ENCODE peak calls at places on chromosomes 3 and 15, in four cellular contexts. W is A549, F is spleen, V is mammary epithelial cell. G is an unnamed sample. For H3K9me3, the result is how much of the 10 kb centered on the place peaks cover.

GRCh38 chr3:62167566-62168262 is 205.6 kb downstream of the FEZF2 start:
- DNase-seq in W (no peak), F (no peak), V (peak), G (no peak)

GRCh38 chr15:99098991-99099390 is 5.9 kb upstream of the SYNM start:
- DNase-seq in W (no peak), F (no peak), V (no peak), G (no peak)

GRCh38 chr3:127678611-127679533 is 6.1 kb downstream of the ABTB1 start:
- DNase-seq in W (no peak), F (peak), V (peak), G (peak)

GRCh38 chr3:120093119-120093922 is 926 bp downstream of the GSK3B start:
- DNase-seq in W (no peak), F (peak), V (no peak), G (peak)

GRCh38 chr3:48662140-48662752 is 440 bp downstream of the CELSR3 start:
- DNase-seq in W (no peak), F (no peak), V (no peak), G (no peak)

GRCh38 chr3:131194816-131195215 is 168.1 kb downstream of the NEK11 start:
- DNase-seq in W (no peak), F (no peak), V (no peak), G (no peak)

GRCh38 chr3:43246956-43247355 is 39.4 kb upstream of the SNRK start:
- DNase-seq in W (no peak), F (no peak), V (no peak), G (no peak)

GRCh38 chr15:66763186-66764066 is 61.4 kb downstream of the SMAD6 start:
- DNase-seq in W (no peak), F (peak), V (no peak), G (no peak)

GRCh38 chr3:195558602-195559001 is 15.5 kb upstream of the PPP1R2 start:
- DNase-seq in W (no peak), F (no peak), V (peak), G (peak)

GRCh38 chr15:31464216-31465082 is 137.8 kb downstream of the KLF13 start:
- DNase-seq in W (no peak), F (peak), V (no peak), G (no peak)

GRCh38 chr3:174436367-174436766 is 422.8 kb upstream of the NAALADL2 start:
- DNase-seq in W (no peak), F (no peak), V (peak), G (no peak)

GRCh38 chr3:190073264-190073663 is 47.4 kb downstream of the P3H2 start:
- DNase-seq in W (no peak), F (peak), V (no peak), G (no peak)

GRCh38 chr15:41276821-41277220 is 45.8 kb downstream of the CHP1 start:
- DNase-seq in W (no peak), F (no peak), V (peak), G (no peak)

GRCh38 chr3:189981668-189982067 is 139.0 kb downstream of the P3H2 start:
- DNase-seq in W (no peak), F (no peak), V (peak), G (peak)

GRCh38 chr15:48040166-48040817 is 80.5 kb upstream of the SLC24A5 start:
- DNase-seq in W (no peak), F (no peak), V (peak), G (no peak)

GRCh38 chr3:58296269-58296668 is 9.8 kb upstream of the RPP14 start:
- DNase-seq in W (no peak), F (no peak), V (no peak), G (no peak)

GRCh38 chr15:48177383-48177874 is 666 bp downstream of the MYEF2 start:
- DNase-seq in W (peak), F (no peak), V (peak), G (no peak)

GRCh38 chr15:41115088-41115651 is 910 bp downstream of the INO80 start:
- DNase-seq in W (no peak), F (no peak), V (no peak), G (no peak)

GRCh38 chr15:45179221-45179985 is 8.4 kb downstream of the SHF start:
- DNase-seq in W (peak), F (peak), V (peak), G (no peak)

GRCh38 chr15:25093455-25094029 is 138.8 kb downstream of the SNRPN start:
- DNase-seq in W (no peak), F (no peak), V (no peak), G (no peak)
- H3K9me3 ChIP-seq in W (under half), F (half or more), V (under half), G (under half)

GRCh38 chr15:53962646-53963561 is 15.3 kb upstream of the UNC13C start:
- DNase-seq in W (no peak), F (no peak), V (no peak), G (no peak)
- TF ChIP-seq CTCF in W (peak), F (peak), V (peak), G (no peak)

GRCh38 chr3:775178-775885 is 317.5 kb upstream of the CNTN6 start:
- DNase-seq in W (no peak), F (no peak), V (peak), G (no peak)
- H3K9me3 ChIP-seq in W (under half), F (under half), V (under half), G (under half)

GRCh38 chr3:42228796-42229195 is 37.2 kb downstream of the CCK start:
- DNase-seq in W (peak), F (no peak), V (peak), G (no peak)
- TF ChIP-seq CTCF in W (peak), F (peak), V (peak), G (no peak)

DNA sequence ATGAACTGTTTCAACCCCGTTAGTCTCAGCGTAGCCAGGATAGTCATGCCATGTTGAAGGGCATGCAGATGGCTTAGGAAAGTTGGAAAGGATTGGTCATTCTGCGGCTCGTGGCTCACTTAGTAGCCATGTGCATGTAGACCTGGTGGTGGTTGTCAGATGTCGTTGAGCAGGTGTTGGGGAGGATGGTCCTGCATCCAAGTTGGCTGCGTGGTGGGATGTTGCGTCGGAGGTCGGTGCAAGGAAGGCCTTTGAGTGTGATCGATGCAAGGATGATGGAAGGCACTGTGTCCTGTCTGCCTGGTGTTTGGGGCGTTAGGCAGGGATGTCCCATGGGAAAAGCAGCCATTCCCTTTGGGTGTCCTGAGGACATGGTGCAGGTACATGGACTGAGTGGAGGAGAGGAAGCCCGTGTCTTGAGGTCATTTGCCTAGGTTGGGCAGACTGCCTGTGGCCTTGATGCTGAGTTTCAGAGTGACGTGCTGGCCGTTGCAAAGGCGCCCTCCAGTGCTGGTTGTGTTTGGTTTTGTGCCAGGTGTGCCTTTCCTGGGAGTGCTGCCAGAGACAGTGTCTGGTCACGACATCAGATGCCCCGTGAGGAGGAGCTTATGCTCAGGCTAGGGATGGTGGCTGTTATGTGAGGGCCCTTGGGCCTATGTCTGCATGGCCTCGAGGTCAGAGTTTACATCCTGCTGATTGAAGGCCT is 103.4 kb downstream of the SNRPN start:
- DNase-seq in W (no peak), F (peak), V (no peak), G (no peak)
- H3K9me3 ChIP-seq in W (half or more), F (half or more), V (half or more), G (half or more)

G was measured in gastrocnemius medialis.